ENCODE peak calls at places on chromosomes 2 and 18, in nine cellular contexts. I, A, D, U, P, V, E, X and H are unnamed samples.

GRCh38 chr2:97950329-97951154 is 45.2 kb downstream of the TMEM131 start:
- DNase-seq in I (no peak), A (no peak), D (no peak), U (peak; percentile 91), P (no peak), V (no peak), E (peak; percentile 79), X (no peak), H (peak; percentile 91)

GRCh38 chr18:79497638-79498081 is 101.9 kb downstream of the NFATC1 start:
- DNase-seq in I (no peak), A (no peak), D (no peak), U (peak; percentile 4), P (no peak), V (no peak), E (peak; percentile 15), X (no peak), H (no peak)

GRCh38 chr2:143193121-143193520 is 63.9 kb downstream of the ARHGAP15 start:
- DNase-seq in I (no peak), A (no peak), D (no peak), U (no peak), P (no peak), V (no peak), E (no peak), X (no peak), H (no peak)

GRCh38 chr18:23228102-23229051 is 93.1 kb downstream of the CABLES1 start:
- DNase-seq in I (no peak), A (peak; percentile 33), D (no peak), U (peak; percentile 75), P (no peak), V (no peak), E (peak; percentile 48), X (no peak), H (peak; percentile 42)

GRCh38 chr2:145066795-145067194 is 546.9 kb upstream of the ZEB2 start:
- DNase-seq in I (no peak), A (peak; percentile 3), D (no peak), U (no peak), P (no peak), V (no peak), E (peak; percentile 41), X (no peak), H (no peak)

GRCh38 chr2:240999001-240999791 is 778 bp downstream of the SNED1 start:
- DNase-seq in I (peak; percentile 27), A (no peak), D (no peak), U (no peak), P (peak; percentile 67), V (peak; percentile 71), E (peak; percentile 14), X (no peak), H (no peak)

GRCh38 chr2:120237491-120237902 is 14.3 kb upstream of the TMEM185B start:
- DNase-seq in I (peak; percentile 52), A (no peak), D (no peak), U (peak; percentile 80), P (peak; percentile 28), V (no peak), E (peak; percentile 63), X (peak; percentile 62), H (peak; percentile 67)

GRCh38 chr2:64950226-64951160 is 38.7 kb upstream of the SLC1A4 start:
- DNase-seq in I (no peak), A (no peak), D (no peak), U (peak; percentile 43), P (no peak), V (no peak), E (no peak), X (no peak), H (no peak)

GRCh38 chr2:101113441-101114267 is 37.5 kb downstream of the TBC1D8 start:
- DNase-seq in I (peak; percentile 46), A (peak; percentile 38), D (no peak), U (peak; percentile 24), P (no peak), V (no peak), E (peak; percentile 93), X (peak; percentile 32), H (peak; percentile 89)

GRCh38 chr2:51387235-51387634 is 355.3 kb upstream of the NRXN1 start:
- DNase-seq in I (no peak), A (no peak), D (no peak), U (peak; percentile 92), P (no peak), V (no peak), E (peak; percentile 48), X (no peak), H (peak; percentile 25)

GRCh38 chr2:38265461-38265860 is 111.6 kb downstream of the ATL2 start:
- DNase-seq in I (no peak), A (no peak), D (no peak), U (no peak), P (no peak), V (no peak), E (no peak), X (no peak), H (no peak)

GRCh38 chr18:7855051-7855450 is 287.9 kb downstream of the PTPRM start:
- DNase-seq in I (no peak), A (no peak), D (no peak), U (no peak), P (no peak), V (no peak), E (no peak), X (no peak), H (no peak)

GRCh38 chr2:227464851-227465250 is 7.1 kb upstream of the AGFG1 start:
- DNase-seq in I (no peak), A (no peak), D (no peak), U (no peak), P (no peak), V (no peak), E (no peak), X (no peak), H (no peak)

GRCh38 chr18:10322408-10322807 is 132.0 kb upstream of the APCDD1 start:
- DNase-seq in I (peak; percentile 3), A (no peak), D (no peak), U (peak; percentile 21), P (no peak), V (no peak), E (peak; percentile 13), X (no peak), H (no peak)

GRCh38 chr2:78465707-78466106 is 559.8 kb upstream of the REG3G start:
- DNase-seq in I (no peak), A (no peak), D (no peak), U (no peak), P (no peak), V (no peak), E (no peak), X (no peak), H (no peak)
- TF ChIP-seq CTCF in I (no peak), A (no peak), D (no peak), U (no peak), P (no peak), V (no peak), E (no peak), X (no peak), H (no peak)

DNA sequence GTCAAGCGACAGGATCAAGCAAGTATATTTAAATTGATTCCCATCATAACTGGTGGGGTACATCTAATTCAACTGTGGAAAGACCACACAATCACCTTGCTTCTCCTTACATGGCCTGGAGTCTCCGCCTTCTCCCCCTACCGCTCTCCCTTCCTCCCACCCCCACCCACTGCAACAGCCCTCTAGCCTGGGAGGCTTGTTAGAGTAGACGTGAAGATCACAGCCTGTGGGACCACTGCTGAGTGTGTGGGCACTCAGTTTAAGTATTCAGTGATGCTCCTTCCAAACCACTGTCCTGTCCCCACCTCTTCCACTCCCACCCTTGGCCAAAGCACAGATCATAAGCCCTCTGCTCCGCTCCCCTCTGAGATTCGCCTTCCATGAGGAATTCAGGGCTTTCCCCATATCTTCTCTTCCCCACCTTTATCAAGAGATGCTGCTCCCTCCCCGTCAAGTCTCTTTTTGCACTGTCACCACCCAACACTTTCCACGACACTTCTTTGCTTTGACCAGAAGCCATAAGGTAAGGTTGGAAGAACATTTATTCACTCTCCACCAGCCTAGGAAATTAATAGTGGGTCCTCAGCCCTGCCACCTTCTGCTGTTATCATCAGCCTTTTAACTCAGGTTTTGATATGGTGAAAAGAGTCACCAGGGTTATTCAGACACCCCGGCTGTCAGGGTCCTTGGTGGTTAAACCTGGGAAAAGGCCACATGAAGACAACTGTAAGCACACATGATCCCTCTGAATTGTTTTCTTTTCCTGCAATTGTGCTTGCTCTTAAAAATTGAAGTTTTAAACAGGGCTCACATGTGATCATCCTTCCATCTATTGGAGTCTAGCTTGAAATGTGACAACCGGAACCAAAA is 1.7 kb downstream of the METTL4 start:
- DNase-seq in I (no peak), A (no peak), D (no peak), U (no peak), P (no peak), V (no peak), E (no peak), X (no peak), H (no peak)
- H3K4me3 ChIP-seq in I (no peak overlapping the region), A (no peak overlapping the region), D (peak overlapping the region; percentile 9), U (peak overlapping the region; percentile 3), P (peak overlapping the region; percentile 75), V (no peak overlapping the region), E (peak overlapping the region; percentile 89), X (peak overlapping the region; percentile 45), H (peak overlapping the region; percentile 87)

GRCh38 chr2:204023088-204023487 is 86.5 kb downstream of the ICOS start:
- DNase-seq in I (no peak), A (no peak), D (no peak), U (no peak), P (no peak), V (no peak), E (no peak), X (no peak), H (no peak)

GRCh38 chr2:204024906-204025475 is 88.4 kb downstream of the ICOS start:
- DNase-seq in I (no peak), A (no peak), D (no peak), U (no peak), P (no peak), V (no peak), E (no peak), X (no peak), H (no peak)

GRCh38 chr2:204027105-204027504 is 90.5 kb downstream of the ICOS start:
- DNase-seq in I (no peak), A (no peak), D (no peak), U (peak; percentile 13), P (no peak), V (no peak), E (no peak), X (no peak), H (no peak)

GRCh38 chr2:204024503-204024902 is 87.9 kb downstream of the ICOS start:
- DNase-seq in I (peak; percentile 34), A (peak; percentile 49), D (no peak), U (peak; percentile 20), P (no peak), V (no peak), E (peak; percentile 30), X (peak; percentile 70), H (peak; percentile 34)

DNA sequence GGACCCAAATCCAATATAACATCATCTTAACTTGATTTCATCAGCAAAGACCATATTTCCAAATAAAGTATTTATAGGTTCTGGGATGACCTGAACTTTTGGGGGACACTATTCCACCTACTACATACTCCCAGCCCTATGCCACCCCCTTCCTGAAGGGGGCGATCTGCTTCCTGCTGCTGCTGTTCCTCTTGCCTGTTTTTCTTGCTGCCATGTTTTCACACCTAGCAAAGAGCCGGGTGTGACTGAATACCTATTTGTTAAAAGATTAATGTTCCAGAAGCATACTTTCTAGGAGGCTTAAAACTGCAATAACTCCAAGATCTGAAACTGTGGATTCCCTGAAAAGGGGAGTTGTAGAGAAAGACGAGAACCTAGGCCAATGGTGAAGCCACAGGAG is 89.7 kb downstream of the ICOS start:
- DNase-seq in I (no peak), A (no peak), D (no peak), U (no peak), P (no peak), V (no peak), E (no peak), X (no peak), H (no peak)
- TF ChIP-seq CTCF in I (no peak), A (no peak), D (no peak), U (no peak), P (no peak), V (no peak), E (peak; percentile 12), X (peak; percentile 10), H (peak; percentile 6)

GRCh38 chr18:62611395-62612241 is 88.8 kb downstream of the ZCCHC2 start:
- DNase-seq in I (no peak), A (no peak), D (no peak), U (no peak), P (peak; percentile 64), V (no peak), E (no peak), X (no peak), H (no peak)
- H3K4me3 ChIP-seq in I (no peak overlapping the region), A (no peak overlapping the region), D (no peak overlapping the region), U (no peak overlapping the region), P (peak overlapping the region; percentile 26), V (peak overlapping the region; percentile 7), E (no peak overlapping the region), X (no peak overlapping the region), H (no peak overlapping the region)